ENCODE peak calls at places on chromosome 14, in nine cellular contexts. H is body of pancreas, L is neural progenitor cell, I is HFFc6, J is cardiac muscle cell, W is OCI-LY7, A is adrenal gland, V is kidney epithelial cell, T is A549. U is an unnamed sample.

GRCh38 chr14:104172349-104172748 is 34.0 kb downstream of the KIF26A start:
- DNase-seq in H (no peak), L (no peak), I (no peak), J (no peak), W (no peak), A (no peak), V (no peak), T (no peak), U (no peak)

GRCh38 chr14:69997849-69998248 is 118.6 kb downstream of the SMOC1 start:
- DNase-seq in H (peak), L (no peak), I (no peak), J (no peak), W (no peak), A (peak), V (peak), T (peak), U (no peak)

GRCh38 chr14:26190644-26191043 is 407.2 kb downstream of the NOVA1 start:
- DNase-seq in H (no peak), L (no peak), I (no peak), J (no peak), W (no peak), A (no peak), V (no peak), T (no peak), U (no peak)

GRCh38 chr14:84477996-84478395 is 1051.9 kb upstream of the FLRT2 start:
- DNase-seq in H (no peak), L (no peak), I (no peak), J (peak), W (no peak), A (no peak), V (no peak), T (no peak), U (no peak)

GRCh38 chr14:79740043-79740442 is 471.3 kb downstream of the DIO2 start:
- DNase-seq in H (no peak), L (peak), I (no peak), J (peak), W (no peak), A (no peak), V (no peak), T (no peak), U (no peak)

GRCh38 chr14:94010625-94011024 is 13.5 kb downstream of the CCDC197 start:
- DNase-seq in H (no peak), L (no peak), I (no peak), J (no peak), W (no peak), A (no peak), V (no peak), T (no peak), U (no peak)

GRCh38 chr14:77086017-77086727 is 11.9 kb upstream of the CIPC start:
- DNase-seq in H (no peak), L (peak), I (peak), J (peak), W (no peak), A (no peak), V (no peak), T (peak), U (no peak)

GRCh38 chr14:91387135-91387849 is 30.3 kb downstream of the CCDC88C start:
- DNase-seq in H (no peak), L (no peak), I (no peak), J (peak), W (no peak), A (no peak), V (peak), T (no peak), U (no peak)

GRCh38 chr14:68328509-68328908 is 464.4 kb downstream of the ZFP36L1 start:
- DNase-seq in H (no peak), L (no peak), I (no peak), J (no peak), W (no peak), A (no peak), V (no peak), T (no peak), U (no peak)

GRCh38 chr14:52397844-52398243 is 83.7 kb downstream of the PTGER2 start:
- DNase-seq in H (no peak), L (no peak), I (no peak), J (no peak), W (no peak), A (no peak), V (no peak), T (no peak), U (no peak)

GRCh38 chr14:22740020-22740419 is 26.5 kb upstream of the OXA1L start:
- DNase-seq in H (no peak), L (no peak), I (no peak), J (no peak), W (no peak), A (no peak), V (no peak), T (no peak), U (no peak)

GRCh38 chr14:105665951-105666277 is 139.5 kb downstream of the TMEM121 start:
- DNase-seq in H (no peak), L (no peak), I (no peak), J (no peak), W (no peak), A (no peak), V (no peak), T (no peak), U (no peak)

GRCh38 chr14:104087981-104088850 is 2.7 kb downstream of the ASPG start:
- DNase-seq in H (no peak), L (no peak), I (no peak), J (no peak), W (no peak), A (no peak), V (no peak), T (no peak), U (no peak)

GRCh38 chr14:90388437-90388836 is 8.4 kb upstream of the CALM1 start:
- DNase-seq in H (peak), L (peak), I (peak), J (peak), W (no peak), A (peak), V (peak), T (peak), U (no peak)

GRCh38 chr14:101017806-101018560 is 114.5 kb upstream of the RTL1 start:
- DNase-seq in H (peak), L (no peak), I (no peak), J (no peak), W (no peak), A (peak), V (no peak), T (no peak), U (peak)

GRCh38 chr14:100528962-100529560 is 58.2 kb downstream of the BEGAIN start:
- DNase-seq in H (no peak), L (no peak), I (no peak), J (no peak), W (no peak), A (no peak), V (no peak), T (no peak), U (no peak)

GRCh38 chr14:89327771-89328212 is 89.2 kb downstream of the FOXN3 start:
- DNase-seq in H (no peak), L (no peak), I (peak), J (no peak), W (no peak), A (no peak), V (no peak), T (no peak), U (no peak)

GRCh38 chr14:79278286-79278797 is 933.0 kb downstream of the DIO2 start:
- DNase-seq in H (no peak), L (no peak), I (no peak), J (no peak), W (no peak), A (no peak), V (no peak), T (no peak), U (no peak)

GRCh38 chr14:65847065-65847847 is 434.7 kb downstream of the FUT8 start:
- DNase-seq in H (peak), L (no peak), I (no peak), J (no peak), W (peak), A (no peak), V (no peak), T (no peak), U (no peak)

GRCh38 chr14:60092516-60092915 is 793 bp downstream of the PCNX4 start:
- DNase-seq in H (no peak), L (peak), I (peak), J (peak), W (peak), A (peak), V (no peak), T (peak), U (no peak)

GRCh38 chr14:39372656-39373055 is 59.6 kb downstream of the FBXO33 start:
- DNase-seq in H (no peak), L (no peak), I (peak), J (no peak), W (no peak), A (no peak), V (no peak), T (no peak), U (no peak)

GRCh38 chr14:92352158-92352985 is 29.4 kb downstream of the SLC24A4 start:
- DNase-seq in H (no peak), L (peak), I (no peak), J (peak), W (peak), A (peak), V (no peak), T (peak), U (no peak)

GRCh38 chr14:96514694-96515093 is 12.5 kb downstream of the PAPOLA start:
- DNase-seq in H (no peak), L (no peak), I (no peak), J (no peak), W (peak), A (no peak), V (no peak), T (no peak), U (no peak)

GRCh38 chr14:23112359-23113178 is 6.5 kb downstream of the CEBPE start:
- DNase-seq in H (no peak), L (no peak), I (no peak), J (peak), W (no peak), A (no peak), V (no peak), T (no peak), U (no peak)

GRCh38 chr14:74959596-74960180 is 4.3 kb upstream of the PGF start:
- DNase-seq in H (no peak), L (no peak), I (no peak), J (no peak), W (no peak), A (no peak), V (no peak), T (no peak), U (no peak)

GRCh38 chr14:32142754-32143437 is 58.9 kb upstream of the RNU6-7 start:
- DNase-seq in H (no peak), L (no peak), I (no peak), J (no peak), W (no peak), A (no peak), V (no peak), T (no peak), U (no peak)

GRCh38 chr14:51211149-51211548 is 28.9 kb upstream of the TMX1 start:
- DNase-seq in H (peak), L (no peak), I (no peak), J (no peak), W (no peak), A (no peak), V (peak), T (peak), U (no peak)

GRCh38 chr14:94018308-94018707 is 7.8 kb upstream of the OTUB2 start:
- DNase-seq in H (no peak), L (no peak), I (no peak), J (no peak), W (no peak), A (no peak), V (no peak), T (no peak), U (no peak)

GRCh38 chr14:77142289-77142814 is 761 bp upstream of the ZDHHC22 start:
- DNase-seq in H (no peak), L (peak), I (no peak), J (no peak), W (no peak), A (no peak), V (no peak), T (no peak), U (no peak)

GRCh38 chr14:30283822-30284446 is 275.0 kb upstream of the G2E3 start:
- DNase-seq in H (peak), L (peak), I (peak), J (peak), W (peak), A (peak), V (no peak), T (peak), U (no peak)

GRCh38 chr14:74417611-74418010 is 8.4 kb downstream of the SYNDIG1L start:
- DNase-seq in H (no peak), L (no peak), I (no peak), J (no peak), W (no peak), A (no peak), V (no peak), T (no peak), U (no peak)

GRCh38 chr14:44700694-44701093 is 193.6 kb upstream of the FSCB start:
- DNase-seq in H (no peak), L (no peak), I (no peak), J (no peak), W (no peak), A (no peak), V (no peak), T (no peak), U (no peak)

DNA sequence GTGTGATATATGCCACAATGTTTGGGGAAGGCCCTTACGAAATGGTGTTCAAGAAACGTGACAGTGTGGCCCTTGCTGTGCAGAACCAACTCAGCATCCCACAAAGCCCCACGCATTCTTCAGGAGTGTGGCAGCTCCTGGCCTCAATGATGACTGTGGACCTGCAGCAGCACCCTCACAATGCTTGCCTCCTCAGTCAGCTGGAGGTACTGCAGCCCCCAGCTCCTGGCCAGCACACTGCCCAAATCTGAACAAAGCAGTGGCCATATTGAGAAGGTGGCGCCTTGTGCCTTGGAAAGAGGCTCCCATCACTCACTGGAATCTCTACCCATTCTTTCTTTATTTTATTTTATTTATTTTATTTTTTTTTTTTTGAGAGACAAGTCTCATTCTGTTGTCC is 10.4 kb downstream of the POLE2 start:
- DNase-seq in H (no peak), L (peak), I (no peak), J (no peak), W (no peak), A (no peak), V (no peak), T (no peak), U (no peak)
- TF ChIP-seq CTCF in H (no peak), L (no peak), I (peak), J (no peak), W (no peak), A (no peak), V (no peak), T (no peak), U (no peak)

GRCh38 chr14:73232984-73233383 is 4.3 kb upstream of the PAPLN start:
- DNase-seq in H (no peak), L (no peak), I (no peak), J (no peak), W (no peak), A (no peak), V (no peak), T (no peak), U (no peak)

GRCh38 chr14:73230051-73230450 is 7.3 kb upstream of the PAPLN start:
- DNase-seq in H (no peak), L (no peak), I (no peak), J (no peak), W (no peak), A (no peak), V (no peak), T (no peak), U (no peak)

GRCh38 chr14:73234029-73234428 is 3.3 kb upstream of the PAPLN start:
- DNase-seq in H (no peak), L (no peak), I (no peak), J (no peak), W (no peak), A (no peak), V (no peak), T (no peak), U (no peak)

GRCh38 chr14:73233564-73233963 is 3.7 kb upstream of the PAPLN start:
- DNase-seq in H (no peak), L (no peak), I (no peak), J (no peak), W (no peak), A (no peak), V (no peak), T (no peak), U (no peak)

DNA sequence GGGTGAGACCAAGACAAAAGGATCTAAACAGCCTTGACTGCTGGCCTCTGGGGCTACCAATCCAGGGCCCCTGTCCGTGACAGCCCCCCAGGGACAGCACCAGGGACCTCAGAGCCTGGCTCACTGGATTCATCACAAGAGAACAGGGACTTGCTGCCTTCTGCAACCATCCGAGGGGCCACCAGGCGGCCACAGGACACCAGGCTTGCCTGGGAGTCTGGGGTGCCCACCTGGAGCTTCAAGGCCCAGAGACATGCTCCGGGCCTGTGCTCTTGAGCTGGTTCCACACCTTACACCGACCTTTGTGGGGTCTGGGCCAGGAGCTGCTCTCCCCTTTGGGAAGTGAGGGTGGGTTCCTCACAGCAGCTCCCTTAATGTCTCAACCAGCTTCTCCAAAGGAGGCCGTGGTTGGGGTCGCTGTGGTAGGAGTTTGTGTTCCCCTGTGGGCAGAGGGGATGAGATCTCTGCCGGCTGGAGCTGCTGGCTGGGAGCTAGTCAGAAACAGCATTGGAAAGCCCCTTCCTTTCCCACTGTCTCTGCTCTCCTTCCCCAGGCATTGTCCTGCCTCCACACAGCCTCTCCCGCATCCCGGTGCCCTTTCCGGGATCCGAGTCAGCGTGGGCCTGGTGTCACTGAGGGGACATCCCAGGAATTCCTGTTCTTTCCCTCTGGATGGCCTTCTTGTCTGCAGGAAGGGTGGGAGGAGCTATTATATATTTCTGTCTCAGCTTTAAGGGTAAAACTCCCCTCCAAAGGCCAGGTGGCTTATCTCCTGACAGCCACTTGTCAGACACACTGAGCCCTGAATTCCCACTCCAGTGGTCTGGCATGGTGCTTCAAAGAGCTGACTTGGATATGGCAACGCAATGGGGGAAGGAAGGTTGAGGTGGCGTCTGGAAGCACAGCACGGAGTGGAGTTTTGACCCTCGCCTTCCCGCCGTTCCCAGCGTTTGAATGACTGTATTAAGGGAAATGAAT is 5.1 kb upstream of the PAPLN start:
- DNase-seq in H (no peak), L (peak), I (no peak), J (peak), W (peak), A (no peak), V (no peak), T (peak), U (no peak)
- TF ChIP-seq CTCF in H (no peak), L (peak), I (peak), J (peak), W (peak), A (no peak), V (peak), T (peak), U (peak)

DNA sequence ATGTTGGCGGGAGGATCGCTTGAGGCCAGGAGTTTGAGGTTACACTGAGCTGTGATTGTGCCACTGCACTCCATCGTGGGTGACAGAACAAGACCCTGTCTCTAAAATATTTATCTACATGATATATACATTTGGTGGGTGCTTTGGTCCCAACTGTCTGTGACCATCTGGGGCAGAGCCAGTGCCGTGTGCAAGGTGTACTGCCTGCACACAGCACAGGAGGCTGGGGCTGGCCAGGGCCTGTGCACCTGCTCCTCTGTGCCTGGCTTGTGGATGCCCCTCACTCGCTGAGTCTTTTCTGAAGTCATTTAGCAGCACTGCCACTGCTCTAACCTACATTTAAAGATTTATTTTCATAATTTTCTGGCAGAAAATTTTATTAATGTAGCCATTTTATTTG is 58.7 kb downstream of the TRAF3 start:
- DNase-seq in H (no peak), L (no peak), I (no peak), J (no peak), W (no peak), A (no peak), V (no peak), T (no peak), U (no peak)
- TF ChIP-seq CTCF in H (no peak), L (no peak), I (no peak), J (no peak), W (no peak), A (no peak), V (no peak), T (no peak), U (no peak)

GRCh38 chr14:99524804-99525698 is 43.8 kb downstream of the CCNK start:
- DNase-seq in H (no peak), L (peak), I (peak), J (peak), W (peak), A (no peak), V (no peak), T (peak), U (no peak)
- TF ChIP-seq CTCF in H (no peak), L (peak), I (peak), J (peak), W (peak), A (peak), V (peak), T (peak), U (no peak)

DNA sequence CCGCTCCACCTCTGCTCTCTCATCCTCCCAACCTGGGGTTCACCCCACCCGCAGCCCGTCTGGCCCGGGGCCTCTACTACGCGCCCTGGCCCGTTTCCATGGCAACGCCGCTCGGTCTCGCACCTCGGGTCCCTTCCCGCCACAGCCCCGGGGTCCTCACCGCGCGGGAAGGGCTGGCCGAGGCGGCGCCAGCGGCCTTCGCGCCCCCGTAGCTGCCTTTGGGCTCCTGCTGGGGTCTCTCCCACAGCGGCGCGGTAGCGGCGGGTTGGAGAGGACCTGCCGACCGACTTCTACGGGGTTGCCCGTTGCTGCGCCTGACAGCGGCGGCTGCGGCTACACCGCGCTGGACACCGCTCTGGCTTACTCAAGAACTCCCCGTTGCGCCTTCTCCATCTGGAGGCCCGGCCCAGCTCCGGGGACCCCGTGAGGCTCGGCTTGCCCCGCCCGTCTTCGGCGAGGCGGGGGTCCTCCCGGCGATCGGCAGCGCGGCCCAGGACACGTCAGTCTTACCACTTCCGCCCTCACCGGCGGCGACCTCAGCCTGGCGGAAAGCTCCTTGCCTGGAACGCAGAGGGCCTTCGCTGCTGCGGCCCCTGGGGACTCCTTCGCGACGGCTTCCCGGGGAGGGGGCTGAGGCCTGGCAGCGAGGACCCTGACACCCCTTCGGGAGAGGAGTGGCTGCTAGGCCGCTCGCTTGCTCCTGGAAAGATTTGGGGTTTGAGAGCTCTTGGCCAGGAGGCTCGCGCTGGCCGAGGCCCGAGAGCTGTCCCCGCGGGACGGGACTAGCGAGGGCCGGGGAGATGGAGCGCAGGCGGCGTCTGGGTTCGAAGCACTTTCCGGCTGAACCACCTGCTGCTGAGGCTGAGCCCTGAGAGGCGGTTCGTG is at the start of gene TM9SF1:
- DNase-seq in H (peak), L (peak), I (peak), J (peak), W (peak), A (peak), V (peak), T (peak), U (peak)
- TF ChIP-seq CTCF in H (no peak), L (no peak), I (no peak), J (no peak), W (no peak), A (no peak), V (no peak), T (no peak), U (no peak)

GRCh38 chr14:61615743-61616523 is 79.4 kb upstream of the HIF1A start:
- DNase-seq in H (no peak), L (no peak), I (no peak), J (no peak), W (no peak), A (no peak), V (peak), T (no peak), U (no peak)
- TF ChIP-seq CTCF in H (no peak), L (no peak), I (no peak), J (no peak), W (no peak), A (no peak), V (no peak), T (no peak), U (no peak)

GRCh38 chr14:33676135-33676566 is 274.7 kb downstream of the EGLN3 start:
- DNase-seq in H (peak), L (peak), I (no peak), J (peak), W (no peak), A (no peak), V (no peak), T (peak), U (no peak)
- TF ChIP-seq CTCF in H (no peak), L (peak), I (peak), J (peak), W (peak), A (peak), V (peak), T (peak), U (no peak)

U was measured in mesothelial cell of epicardium.